ENCODE peak calls at places on chromosome 4, in four cellular contexts. J is nephron progenitor cell; P is stimulated activated CD4-positive, alpha-beta T cell treated with anti-CD3 and anti-CD28 coated beads, Interleukin-15, amount 100 ng/mL, for 1 hour; D is NCI-H460. S is an unnamed sample.

GRCh38 chr4:33722254-33722653 is 2522.1 kb downstream of the ARAP2 start:
- DNase-seq in D (no peak), P (no peak), J (no peak), S (no peak)

GRCh38 chr4:75494563-75494962 is 19.6 kb downstream of the RCHY1 start:
- DNase-seq in D (no peak), J (no peak), P (no peak), S (no peak)

GRCh38 chr4:89253306-89253705 is 54.3 kb downstream of the GPRIN3 start:
- DNase-seq in D (no peak), J (no peak), P (no peak), S (no peak)

GRCh38 chr4:85426366-85426765 is 48.6 kb upstream of the ARHGAP24 start:
- DNase-seq in P (no peak), D (no peak), J (no peak), S (no peak)

GRCh38 chr4:151565583-151565982 is 156.6 kb downstream of the FHIP1A start:
- DNase-seq in J (no peak), P (no peak), D (no peak), S (no peak)

GRCh38 chr4:48340276-48340904 is 939 bp upstream of the SLAIN2 start:
- DNase-seq in D (no peak), P (no peak), J (no peak), S (peak; percentile 26)

GRCh38 chr4:150150545-150151156 is 72.4 kb downstream of the DCLK2 start:
- DNase-seq in D (no peak), P (no peak), J (no peak), S (no peak)

GRCh38 chr4:186729856-186730255 is 6.2 kb upstream of the FAT1 start:
- DNase-seq in J (no peak), D (no peak), P (no peak), S (no peak)

GRCh38 chr4:6909970-6910339 is 329 bp downstream of the TBC1D14 start:
- DNase-seq in J (peak; percentile 62), D (no peak), P (no peak), S (no peak)

GRCh38 chr4:1667273-1667672 is 16.8 kb downstream of the FAM53A start:
- DNase-seq in P (no peak), D (no peak), J (no peak), S (no peak)

GRCh38 chr4:32010221-32010620 is 1290.1 kb downstream of the PCDH7 start:
- DNase-seq in P (no peak), D (no peak), J (no peak), S (no peak)

GRCh38 chr4:972651-973424 is 531 bp downstream of the DGKQ start:
- DNase-seq in P (peak; percentile 35), J (peak; percentile 50), D (no peak), S (peak; percentile 65)

GRCh38 chr4:18071894-18072293 is 50.3 kb upstream of the LCORL start:
- DNase-seq in J (no peak), P (no peak), D (no peak), S (no peak)

GRCh38 chr4:106258145-106259045 is 57.6 kb downstream of the TBCK start:
- DNase-seq in P (no peak), J (no peak), D (no peak), S (no peak)

GRCh38 chr4:130306566-130306965 is 1210.6 kb downstream of the C4orf33 start:
- DNase-seq in J (no peak), P (no peak), D (no peak), S (peak; percentile 24)

GRCh38 chr4:114386637-114387233 is 211.9 kb upstream of the UGT8 start:
- DNase-seq in D (peak; percentile 23), J (peak; percentile 7), P (no peak), S (no peak)

GRCh38 chr4:75345436-75345835 is 168.8 kb downstream of the RCHY1 start:
- DNase-seq in D (no peak), P (no peak), J (no peak), S (no peak)

GRCh38 chr4:157217708-157218107 is 2.8 kb upstream of the GRIA2 start:
- DNase-seq in J (no peak), D (no peak), P (no peak), S (peak; percentile 9)

GRCh38 chr4:87011340-87012034 is 76.7 kb downstream of the AFF1 start:
- DNase-seq in D (peak; percentile 14), J (no peak), P (no peak), S (no peak)

GRCh38 chr4:139734201-139734874 is 68.7 kb downstream of the MGST2 start:
- DNase-seq in D (no peak), P (no peak), J (no peak), S (no peak)

GRCh38 chr4:175616287-175616686 is 195.8 kb downstream of the GPM6A start:
- DNase-seq in P (no peak), D (no peak), J (no peak), S (no peak)

GRCh38 chr4:80709082-80709869 is 321.2 kb upstream of the BMP3 start:
- DNase-seq in D (no peak), P (no peak), J (no peak), S (no peak)

GRCh38 chr4:6926081-6926480 is 16.5 kb downstream of the TBC1D14 start:
- DNase-seq in P (no peak), J (no peak), D (no peak), S (no peak)

GRCh38 chr4:24772061-24772705 is 23.2 kb upstream of the SOD3 start:
- DNase-seq in P (no peak), D (no peak), J (no peak), S (no peak)